ENCODE peak calls at places on chromosomes 5 and 9, in eight cellular contexts. Z is transverse colon, L is SK-N-SH, J is coronary artery, Y is IMR-90, C is endothelial cell of umbilical vein, A is cardiac muscle cell, B is heart left ventricle. S is an unnamed sample.

GRCh38 chr9:92614123-92614510 is 55.8 kb downstream of the IPPK start:
- DNase-seq in Z (no peak), L (no peak), J (no peak), Y (no peak), C (no peak), A (no peak), B (no peak), S (no peak)

GRCh38 chr5:176676361-176676824 is 29.1 kb downstream of the TSPAN17 start:
- DNase-seq in Z (no peak), L (no peak), J (no peak), Y (peak; percentile 16), C (no peak), A (peak; percentile 33), B (peak; percentile 74), S (no peak)

GRCh38 chr5:72465601-72466563 is 41.3 kb downstream of the ZNF366 start:
- DNase-seq in Z (no peak), L (no peak), J (no peak), Y (peak; percentile 75), C (peak; percentile 23), A (no peak), B (no peak), S (no peak)

GRCh38 chr5:16480144-16480543 is 14.5 kb upstream of the ZNF622 start:
- DNase-seq in Z (no peak), L (no peak), J (no peak), Y (no peak), C (no peak), A (no peak), B (no peak), S (no peak)

GRCh38 chr9:95822583-95823431 is 52.7 kb upstream of the ERCC6L2 start:
- DNase-seq in Z (no peak), L (no peak), J (no peak), Y (peak; percentile 98), C (peak; percentile 79), A (no peak), B (no peak), S (no peak)

GRCh38 chr5:87147441-87147840 is 120.2 kb upstream of the RASA1 start:
- DNase-seq in Z (no peak), L (no peak), J (no peak), Y (peak; percentile 55), C (no peak), A (no peak), B (no peak), S (no peak)

GRCh38 chr5:115379622-115380344 is 83.3 kb upstream of the CCDC112 start:
- DNase-seq in Z (peak; percentile 32), L (no peak), J (no peak), Y (no peak), C (no peak), A (no peak), B (no peak), S (no peak)

GRCh38 chr5:113122053-113122452 is 145.5 kb downstream of the DCP2 start:
- DNase-seq in Z (no peak), L (no peak), J (no peak), Y (peak; percentile 94), C (no peak), A (no peak), B (no peak), S (no peak)

GRCh38 chr5:152271420-152271819 is 133.7 kb downstream of the NMUR2 start:
- DNase-seq in Z (no peak), L (no peak), J (no peak), Y (no peak), C (no peak), A (peak; percentile 44), B (peak; percentile 21), S (no peak)

GRCh38 chr5:132655821-132656773 is 1.9 kb upstream of the IL13 start:
- DNase-seq in Z (no peak), L (peak; percentile 84), J (peak; percentile 72), Y (no peak), C (peak; percentile 13), A (peak; percentile 28), B (no peak), S (no peak)

GRCh38 chr9:96382175-96382574 is 1.3 kb downstream of the SLC35D2 start:
- DNase-seq in Z (no peak), L (no peak), J (no peak), Y (peak; percentile 45), C (no peak), A (no peak), B (no peak), S (no peak)

GRCh38 chr5:180785794-180786221 is 16.8 kb downstream of the MGAT1 start:
- DNase-seq in Z (no peak), L (no peak), J (no peak), Y (peak; percentile 64), C (peak; percentile 67), A (peak; percentile 31), B (no peak), S (no peak)

GRCh38 chr9:130627051-130627450 is 37.3 kb upstream of the PRDM12 start:
- DNase-seq in Z (no peak), L (no peak), J (no peak), Y (no peak), C (no peak), A (no peak), B (no peak), S (no peak)

GRCh38 chr5:149895416-149896345 is 48.9 kb downstream of the PDE6A start:
- DNase-seq in Z (no peak), L (no peak), J (no peak), Y (peak; percentile 10), C (no peak), A (no peak), B (no peak), S (no peak)

GRCh38 chr5:93874080-93874479 is 132.7 kb upstream of the POU5F2 start:
- DNase-seq in Z (no peak), L (no peak), J (no peak), Y (peak; percentile 37), C (peak; percentile 77), A (no peak), B (no peak), S (no peak)

GRCh38 chr9:115717298-115717697 is 436.3 kb upstream of the PAPPA start:
- DNase-seq in Z (no peak), L (no peak), J (no peak), Y (peak; percentile 56), C (no peak), A (no peak), B (no peak), S (no peak)

DNA sequence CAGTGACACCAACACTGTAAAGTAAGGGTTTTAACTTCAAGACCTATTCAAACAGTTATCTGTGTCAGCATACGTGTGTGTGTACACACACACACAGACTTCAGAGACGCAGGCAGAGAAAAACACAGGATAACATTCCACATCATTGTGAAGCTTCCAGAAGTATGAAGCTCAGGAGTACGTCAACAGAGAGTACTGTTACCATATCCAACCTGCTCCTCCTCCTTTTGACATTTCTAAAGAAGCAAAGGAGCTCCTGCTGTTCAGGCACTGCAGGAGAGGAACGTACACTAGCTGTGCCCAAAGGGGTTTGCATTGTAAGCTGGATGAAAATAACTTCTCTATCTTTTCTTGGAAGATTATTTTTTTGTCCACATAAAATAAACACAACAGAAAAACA is 180.7 kb downstream of the MEF2C start:
- DNase-seq in Z (no peak), L (no peak), J (no peak), Y (no peak), C (no peak), A (no peak), B (no peak), S (no peak)
- H3K4me3 ChIP-seq in Z (no peak overlapping the region), L (no peak overlapping the region), J (no peak overlapping the region), Y (no peak overlapping the region), C (no peak overlapping the region), A (no peak overlapping the region), B (no peak overlapping the region), S (no peak overlapping the region)

DNA sequence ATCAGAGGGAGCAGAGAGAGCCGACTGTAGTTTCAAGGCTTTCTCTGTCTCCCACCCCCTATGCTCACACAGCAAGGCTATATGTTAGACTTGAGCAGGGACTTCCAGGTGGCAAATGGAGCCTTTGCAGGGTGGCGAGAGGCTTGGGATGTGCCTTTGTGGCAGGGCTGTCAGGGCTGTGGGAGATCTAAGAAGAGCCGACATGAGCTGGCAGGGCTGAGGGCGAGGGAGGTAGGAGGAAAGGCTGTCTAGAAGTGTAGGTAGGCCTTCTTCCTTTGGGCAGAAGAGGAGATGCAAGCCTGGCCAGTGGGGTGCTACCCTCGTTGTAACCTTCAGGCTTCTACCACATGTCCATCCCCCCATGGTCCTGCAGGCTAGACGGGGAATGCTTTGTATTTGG is 15.1 kb downstream of the CXXC5 start:
- DNase-seq in Z (no peak), L (no peak), J (no peak), Y (no peak), C (no peak), A (no peak), B (no peak), S (no peak)
- H3K27ac ChIP-seq in Z (no peak overlapping the region), L (peak overlapping the region; percentile 99), J (peak overlapping the region; percentile 94), Y (no peak overlapping the region), C (no peak overlapping the region), A (peak overlapping the region; percentile 47), B (peak overlapping the region; percentile 94), S (no peak overlapping the region)

GRCh38 chr5:40691894-40692293 is 12.2 kb downstream of the PTGER4 start:
- DNase-seq in Z (no peak), L (no peak), J (no peak), Y (no peak), C (no peak), A (no peak), B (no peak), S (no peak)

GRCh38 chr5:40685952-40686351 is 6.2 kb downstream of the PTGER4 start:
- DNase-seq in Z (no peak), L (no peak), J (no peak), Y (no peak), C (peak; percentile 50), A (no peak), B (no peak), S (no peak)

GRCh38 chr5:40688127-40688756 is 8.5 kb downstream of the PTGER4 start:
- DNase-seq in Z (peak; percentile 90), L (peak; percentile 76), J (peak; percentile 81), Y (peak; percentile 89), C (peak; percentile 94), A (peak; percentile 87), B (peak; percentile 83), S (peak; percentile 86)

GRCh38 chr5:40687316-40687715 is 7.6 kb downstream of the PTGER4 start:
- DNase-seq in Z (no peak), L (no peak), J (no peak), Y (no peak), C (peak; percentile 47), A (no peak), B (no peak), S (peak; percentile 48)

GRCh38 chr5:40689442-40689841 is 9.7 kb downstream of the PTGER4 start:
- DNase-seq in Z (no peak), L (no peak), J (no peak), Y (peak; percentile 98), C (peak; percentile 98), A (no peak), B (peak; percentile 25), S (no peak)
- H3K4me3 ChIP-seq in Z (no peak overlapping the region), L (no peak overlapping the region), J (no peak overlapping the region), Y (no peak overlapping the region), C (no peak overlapping the region), A (no peak overlapping the region), B (no peak overlapping the region), S (no peak overlapping the region)

DNA sequence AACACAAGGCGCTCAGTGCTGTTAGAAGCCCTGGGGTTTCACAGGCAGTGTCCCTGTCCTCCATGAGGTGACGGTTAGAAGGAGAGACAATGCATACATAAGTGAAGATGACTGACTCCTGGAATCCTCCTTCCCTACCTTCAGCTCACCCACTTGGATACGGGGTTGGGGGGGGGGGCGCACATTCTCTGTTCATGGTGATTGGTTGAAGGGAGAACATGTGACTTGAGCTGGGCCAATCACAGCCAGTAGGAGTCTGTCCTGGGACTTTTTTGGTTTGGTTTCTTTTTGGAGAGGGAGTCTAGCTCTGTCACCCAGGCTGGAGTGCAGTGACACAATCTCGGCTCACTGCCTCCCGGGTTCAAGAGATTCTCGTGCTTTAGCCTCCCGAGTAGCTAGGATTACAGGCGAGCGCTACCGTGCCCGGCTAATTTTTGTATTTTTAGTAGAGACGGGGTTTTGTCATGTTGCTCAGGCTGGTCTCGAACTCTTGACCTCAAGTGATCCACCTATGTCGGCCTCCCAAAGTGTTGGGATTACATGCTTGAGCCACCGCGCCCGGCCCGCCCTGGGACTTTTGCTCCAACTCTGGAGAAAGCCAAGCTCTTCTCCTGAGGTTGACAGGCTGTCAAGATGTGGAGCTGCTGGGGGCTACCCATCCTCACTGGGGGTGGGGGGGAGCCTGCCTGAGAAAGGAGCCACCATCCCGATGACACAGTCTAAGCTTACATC is 30.8 kb downstream of the SH3PXD2B start:
- DNase-seq in Z (no peak), L (no peak), J (peak; percentile 62), Y (no peak), C (no peak), A (no peak), B (no peak), S (no peak)
- H3K27ac ChIP-seq in Z (peak overlapping the region; percentile 36), L (no peak overlapping the region), J (peak overlapping the region; percentile 58), Y (no peak overlapping the region), C (no peak overlapping the region), A (no peak overlapping the region), B (no peak overlapping the region), S (no peak overlapping the region)